ENCODE peak calls at places on chromosome 1, in nine cellular contexts. I is GM18507; G is HepG2; R is IMR-90; O is GM06990; M is mesenteric fat pad; U is activated naive CD4-positive, alpha-beta T cell treated with Interleukin-2 at 50 U/mL for 16 hours; D is NCI-H1105; W is substantia nigra. J is an unnamed sample.

GRCh38 chr1:69534829-69535228 is 32.9 kb upstream of the LRRC7 start:
- DNase-seq in I (no peak), G (no peak), R (no peak), O (no peak), M (no peak), U (no peak), D (no peak), W (no peak), J (no peak)

GRCh38 chr1:65027699-65028358 is 61.5 kb upstream of the JAK1 start:
- DNase-seq in I (no peak), G (no peak), R (no peak), O (no peak), M (no peak), U (no peak), D (peak), W (no peak), J (peak)

GRCh38 chr1:236009857-236010256 is 55.0 kb downstream of the NID1 start:
- DNase-seq in I (no peak), G (no peak), R (peak), O (no peak), M (no peak), U (no peak), D (no peak), W (no peak), J (no peak)

GRCh38 chr1:109275706-109276345 is 7.1 kb downstream of the PSRC1 start:
- DNase-seq in I (no peak), G (peak), R (peak), O (no peak), M (no peak), U (no peak), D (no peak), W (no peak), J (no peak)

GRCh38 chr1:38038836-38039235 is 7.8 kb downstream of the POU3F1 start:
- DNase-seq in I (no peak), G (no peak), R (peak), O (no peak), M (no peak), U (no peak), D (no peak), W (no peak), J (no peak)

GRCh38 chr1:77407738-77408375 is 126.0 kb downstream of the AK5 start:
- DNase-seq in I (no peak), G (no peak), R (peak), O (no peak), M (no peak), U (no peak), D (no peak), W (no peak), J (no peak)

GRCh38 chr1:94924967-94925366 is 1.9 kb downstream of the CNN3 start:
- DNase-seq in I (no peak), G (no peak), R (peak), O (no peak), M (no peak), U (no peak), D (no peak), W (no peak), J (no peak)

GRCh38 chr1:18348354-18348753 is 132.4 kb upstream of the KLHDC7A start:
- DNase-seq in I (no peak), G (no peak), R (no peak), O (no peak), M (no peak), U (no peak), D (no peak), W (no peak), J (no peak)

GRCh38 chr1:167659440-167659839 is 29.4 kb downstream of the RCSD1 start:
- DNase-seq in I (no peak), G (no peak), R (no peak), O (no peak), M (peak), U (no peak), D (no peak), W (no peak), J (no peak)

GRCh38 chr1:205258313-205259176 is 30.8 kb downstream of the TMCC2 start:
- DNase-seq in I (no peak), G (no peak), R (peak), O (no peak), M (no peak), U (no peak), D (no peak), W (no peak), J (peak)

GRCh38 chr1:228007054-228007800 is 429 bp downstream of the WNT3A start:
- DNase-seq in I (no peak), G (no peak), R (no peak), O (no peak), M (peak), U (no peak), D (no peak), W (no peak), J (no peak)

GRCh38 chr1:230268371-230269170 is 157.6 kb downstream of the PGBD5 start:
- DNase-seq in I (no peak), G (peak), R (peak), O (no peak), M (no peak), U (no peak), D (no peak), W (no peak), J (peak)

GRCh38 chr1:9753121-9753531 is 70.6 kb downstream of the CLSTN1 start:
- DNase-seq in I (no peak), G (no peak), R (peak), O (no peak), M (no peak), U (no peak), D (peak), W (no peak), J (no peak)

GRCh38 chr1:56915960-56916359 is 49.9 kb downstream of the C8B start:
- DNase-seq in I (no peak), G (peak), R (no peak), O (no peak), M (no peak), U (no peak), D (no peak), W (no peak), J (no peak)

GRCh38 chr1:76793594-76793993 is 73.7 kb upstream of the ST6GALNAC5 start:
- DNase-seq in I (no peak), G (no peak), R (no peak), O (no peak), M (no peak), U (no peak), D (no peak), W (no peak), J (no peak)

GRCh38 chr1:42319871-42320484 is 15.1 kb downstream of the FOXJ3 start:
- DNase-seq in I (no peak), G (peak), R (no peak), O (no peak), M (no peak), U (peak), D (no peak), W (no peak), J (no peak)